ENCODE peak calls at places on chromosomes 3 and 15, in five cellular contexts. W is activated CD8-positive, alpha-beta memory T cell treated with anti-CD3 and anti-CD28 coated beads for 1 hour; U is ACHN; P is neural crest cell; R is transverse colon. F is an unnamed sample.

GRCh38 chr3:135159848-135160247 is 364.8 kb downstream of the EPHB1 start:
- DNase-seq in U (no peak), P (no peak), W (no peak), R (no peak), F (no peak)

GRCh38 chr3:99505646-99506269 is 132.6 kb upstream of the COL8A1 start:
- DNase-seq in W (no peak), P (no peak), R (peak), U (peak), F (no peak)

GRCh38 chr3:63766261-63766660 is 52.8 kb upstream of the C3orf49 start:
- DNase-seq in U (no peak), R (no peak), P (no peak), W (no peak), F (no peak)

GRCh38 chr3:17431004-17431403 is 311.4 kb downstream of the TBC1D5 start:
- DNase-seq in R (no peak), W (no peak), U (peak), P (no peak), F (peak)

GRCh38 chr3:72395654-72396415 is 452.4 kb downstream of the SHQ1 start:
- DNase-seq in R (no peak), W (no peak), P (no peak), U (no peak), F (no peak)

GRCh38 chr3:12273045-12273695 is 15.7 kb upstream of the PPARG start:
- DNase-seq in W (no peak), U (no peak), P (no peak), R (no peak), F (no peak)

GRCh38 chr3:113746955-113747718 is at the start of gene ATP6V1A:
- DNase-seq in P (no peak), W (peak), U (peak), R (peak), F (no peak)

GRCh38 chr15:90151989-90152645 is 49.0 kb upstream of the SEMA4B start:
- DNase-seq in W (no peak), P (no peak), U (no peak), R (no peak), F (no peak)

F was measured in NCI-H1092 treated with DMSO at 0.1 percent for 48 hours.